ENCODE peak calls at places on chromosomes 13 and 19, in eight cellular contexts. One of them, this sample, is unnamed.

GRCh38 chr13:34640931-34641330 is 301.1 kb upstream of the NBEA start:
- DNase-seq in HS-5: no peak
- DNase-seq in anterior cingulate cortex: no peak
- DNase-seq in AG10803: no peak
- DNase-seq in left colon: no peak
- DNase-seq in T-helper 1 cell: no peak
- DNase-seq in stimulated activated CD8-positive, alpha-beta memory T cell treated with anti-CD3 and anti-CD28 coated beads, Interleukin-15, amount 100 ng/mL, for 1 hour: no peak
- DNase-seq in MV-4-11: no peak
- DNase-seq in this sample: no peak

GRCh38 chr13:47930649-47931165 is 70.4 kb downstream of the SUCLA2 start:
- DNase-seq in HS-5: no peak
- DNase-seq in anterior cingulate cortex: no peak
- DNase-seq in AG10803: no peak
- DNase-seq in left colon: no peak
- DNase-seq in T-helper 1 cell: no peak
- DNase-seq in stimulated activated CD8-positive, alpha-beta memory T cell treated with anti-CD3 and anti-CD28 coated beads, Interleukin-15, amount 100 ng/mL, for 1 hour: no peak
- DNase-seq in MV-4-11: no peak
- DNase-seq in this sample: no peak

GRCh38 chr19:23509686-23510450 is 114.6 kb upstream of the ZNF91 start:
- DNase-seq in HS-5: no peak
- DNase-seq in anterior cingulate cortex: no peak
- DNase-seq in AG10803: no peak
- DNase-seq in left colon: no peak
- DNase-seq in T-helper 1 cell: no peak
- DNase-seq in stimulated activated CD8-positive, alpha-beta memory T cell treated with anti-CD3 and anti-CD28 coated beads, Interleukin-15, amount 100 ng/mL, for 1 hour: no peak
- DNase-seq in MV-4-11: no peak
- DNase-seq in this sample: no peak

GRCh38 chr19:37988758-37989635 is 82.0 kb downstream of the SIPA1L3 start:
- DNase-seq in HS-5: no peak
- DNase-seq in anterior cingulate cortex: no peak
- DNase-seq in AG10803: no peak
- DNase-seq in left colon: no peak
- DNase-seq in T-helper 1 cell: no peak
- DNase-seq in stimulated activated CD8-positive, alpha-beta memory T cell treated with anti-CD3 and anti-CD28 coated beads, Interleukin-15, amount 100 ng/mL, for 1 hour: no peak
- DNase-seq in MV-4-11: no peak
- DNase-seq in this sample: no peak

GRCh38 chr19:53958168-53958571 is 4.6 kb upstream of the CACNG8 start:
- DNase-seq in HS-5: no peak
- DNase-seq in anterior cingulate cortex: peak
- DNase-seq in AG10803: no peak
- DNase-seq in left colon: no peak
- DNase-seq in T-helper 1 cell: no peak
- DNase-seq in stimulated activated CD8-positive, alpha-beta memory T cell treated with anti-CD3 and anti-CD28 coated beads, Interleukin-15, amount 100 ng/mL, for 1 hour: no peak
- DNase-seq in MV-4-11: no peak
- DNase-seq in this sample: no peak

GRCh38 chr13:51397262-51397933 is 55.4 kb downstream of the INTS6 start:
- DNase-seq in HS-5: no peak
- DNase-seq in anterior cingulate cortex: no peak
- DNase-seq in AG10803: peak
- DNase-seq in left colon: no peak
- DNase-seq in T-helper 1 cell: no peak
- DNase-seq in stimulated activated CD8-positive, alpha-beta memory T cell treated with anti-CD3 and anti-CD28 coated beads, Interleukin-15, amount 100 ng/mL, for 1 hour: no peak
- DNase-seq in MV-4-11: no peak
- DNase-seq in this sample: no peak

GRCh38 chr19:7729831-7730285 is 2.1 kb downstream of the CLEC4G start:
- DNase-seq in HS-5: no peak
- DNase-seq in anterior cingulate cortex: no peak
- DNase-seq in AG10803: no peak
- DNase-seq in left colon: no peak
- DNase-seq in T-helper 1 cell: no peak
- DNase-seq in stimulated activated CD8-positive, alpha-beta memory T cell treated with anti-CD3 and anti-CD28 coated beads, Interleukin-15, amount 100 ng/mL, for 1 hour: no peak
- DNase-seq in MV-4-11: no peak
- DNase-seq in this sample: no peak

GRCh38 chr13:110318920-110319319 is 11.8 kb downstream of the COL4A2 start:
- DNase-seq in HS-5: no peak
- DNase-seq in anterior cingulate cortex: no peak
- DNase-seq in AG10803: no peak
- DNase-seq in left colon: no peak
- DNase-seq in T-helper 1 cell: no peak
- DNase-seq in stimulated activated CD8-positive, alpha-beta memory T cell treated with anti-CD3 and anti-CD28 coated beads, Interleukin-15, amount 100 ng/mL, for 1 hour: no peak
- DNase-seq in MV-4-11: no peak
- DNase-seq in this sample: no peak

GRCh38 chr13:24271611-24272451 is 37.5 kb upstream of the C1QTNF9 start:
- DNase-seq in HS-5: no peak
- DNase-seq in anterior cingulate cortex: peak
- DNase-seq in AG10803: peak
- DNase-seq in left colon: peak
- DNase-seq in T-helper 1 cell: peak
- DNase-seq in stimulated activated CD8-positive, alpha-beta memory T cell treated with anti-CD3 and anti-CD28 coated beads, Interleukin-15, amount 100 ng/mL, for 1 hour: peak
- DNase-seq in MV-4-11: peak
- DNase-seq in this sample: peak

GRCh38 chr13:41590643-41591042 is 133.3 kb downstream of the RGCC start:
- DNase-seq in HS-5: no peak
- DNase-seq in anterior cingulate cortex: no peak
- DNase-seq in AG10803: no peak
- DNase-seq in left colon: no peak
- DNase-seq in T-helper 1 cell: no peak
- DNase-seq in stimulated activated CD8-positive, alpha-beta memory T cell treated with anti-CD3 and anti-CD28 coated beads, Interleukin-15, amount 100 ng/mL, for 1 hour: no peak
- DNase-seq in MV-4-11: no peak
- DNase-seq in this sample: no peak

GRCh38 chr13:40668335-40668734 is 1.9 kb upstream of the FOXO1 start:
- DNase-seq in HS-5: no peak
- DNase-seq in anterior cingulate cortex: no peak
- DNase-seq in AG10803: no peak
- DNase-seq in left colon: peak
- DNase-seq in T-helper 1 cell: no peak
- DNase-seq in stimulated activated CD8-positive, alpha-beta memory T cell treated with anti-CD3 and anti-CD28 coated beads, Interleukin-15, amount 100 ng/mL, for 1 hour: peak
- DNase-seq in MV-4-11: no peak
- DNase-seq in this sample: no peak

GRCh38 chr19:32223595-32224370 is 121.6 kb upstream of the ZNF507 start:
- DNase-seq in HS-5: no peak
- DNase-seq in anterior cingulate cortex: no peak
- DNase-seq in AG10803: no peak
- DNase-seq in left colon: no peak
- DNase-seq in T-helper 1 cell: no peak
- DNase-seq in stimulated activated CD8-positive, alpha-beta memory T cell treated with anti-CD3 and anti-CD28 coated beads, Interleukin-15, amount 100 ng/mL, for 1 hour: no peak
- DNase-seq in MV-4-11: no peak
- DNase-seq in this sample: no peak

GRCh38 chr13:43126420-43126819 is 103.0 kb downstream of the DNAJC15 start:
- DNase-seq in HS-5: no peak
- DNase-seq in anterior cingulate cortex: no peak
- DNase-seq in AG10803: no peak
- DNase-seq in left colon: no peak
- DNase-seq in T-helper 1 cell: no peak
- DNase-seq in stimulated activated CD8-positive, alpha-beta memory T cell treated with anti-CD3 and anti-CD28 coated beads, Interleukin-15, amount 100 ng/mL, for 1 hour: no peak
- DNase-seq in MV-4-11: no peak
- DNase-seq in this sample: no peak